ENCODE peak calls at places on chromosomes 7 and 10, in seven cellular contexts. One of them, this sample, is unnamed.

GRCh38 chr7:78018541-78019456 is 220.2 kb downstream of the PHTF2 start:
- DNase-seq in T-helper 17 cell: no peak
- DNase-seq in MCF 10A: no peak
- DNase-seq in stimulated activated CD4-positive, alpha-beta T cell treated with anti-CD3 and anti-CD28 coated beads, TNF-alpha, amount 100 ng/mL, for 4 hours: peak
- DNase-seq in cardiac muscle cell: no peak
- DNase-seq in gastrocnemius medialis: peak
- DNase-seq in stimulated activated CD8-positive, alpha-beta memory T cell treated with anti-CD3 and anti-CD28 coated beads, Interleukin-15, amount 100 ng/mL, for 1 hour: no peak
- DNase-seq in this sample: peak

GRCh38 chr7:142835487-142835886 is 19.4 kb upstream of the EPHB6 start:
- DNase-seq in T-helper 17 cell: no peak
- DNase-seq in MCF 10A: no peak
- DNase-seq in stimulated activated CD4-positive, alpha-beta T cell treated with anti-CD3 and anti-CD28 coated beads, TNF-alpha, amount 100 ng/mL, for 4 hours: no peak
- DNase-seq in cardiac muscle cell: no peak
- DNase-seq in gastrocnemius medialis: no peak
- DNase-seq in stimulated activated CD8-positive, alpha-beta memory T cell treated with anti-CD3 and anti-CD28 coated beads, Interleukin-15, amount 100 ng/mL, for 1 hour: no peak
- DNase-seq in this sample: no peak

GRCh38 chr7:15932318-15932717 is 245.8 kb upstream of the MEOX2 start:
- DNase-seq in T-helper 17 cell: no peak
- DNase-seq in MCF 10A: no peak
- DNase-seq in stimulated activated CD4-positive, alpha-beta T cell treated with anti-CD3 and anti-CD28 coated beads, TNF-alpha, amount 100 ng/mL, for 4 hours: no peak
- DNase-seq in cardiac muscle cell: no peak
- DNase-seq in gastrocnemius medialis: no peak
- DNase-seq in stimulated activated CD8-positive, alpha-beta memory T cell treated with anti-CD3 and anti-CD28 coated beads, Interleukin-15, amount 100 ng/mL, for 1 hour: no peak
- DNase-seq in this sample: no peak

GRCh38 chr10:3109633-3110032 is 42.3 kb downstream of the PFKP start:
- DNase-seq in T-helper 17 cell: no peak
- DNase-seq in MCF 10A: no peak
- DNase-seq in stimulated activated CD4-positive, alpha-beta T cell treated with anti-CD3 and anti-CD28 coated beads, TNF-alpha, amount 100 ng/mL, for 4 hours: no peak
- DNase-seq in cardiac muscle cell: no peak
- DNase-seq in gastrocnemius medialis: no peak
- DNase-seq in stimulated activated CD8-positive, alpha-beta memory T cell treated with anti-CD3 and anti-CD28 coated beads, Interleukin-15, amount 100 ng/mL, for 1 hour: no peak
- DNase-seq in this sample: no peak

GRCh38 chr10:97542169-97543024 is 30.2 kb upstream of the ANKRD2 start:
- DNase-seq in T-helper 17 cell: no peak
- DNase-seq in MCF 10A: peak
- DNase-seq in stimulated activated CD4-positive, alpha-beta T cell treated with anti-CD3 and anti-CD28 coated beads, TNF-alpha, amount 100 ng/mL, for 4 hours: peak
- DNase-seq in cardiac muscle cell: no peak
- DNase-seq in gastrocnemius medialis: peak
- DNase-seq in stimulated activated CD8-positive, alpha-beta memory T cell treated with anti-CD3 and anti-CD28 coated beads, Interleukin-15, amount 100 ng/mL, for 1 hour: no peak
- DNase-seq in this sample: peak

GRCh38 chr10:71255817-71256660 is 43.7 kb downstream of the UNC5B start:
- DNase-seq in T-helper 17 cell: no peak
- DNase-seq in MCF 10A: peak
- DNase-seq in stimulated activated CD4-positive, alpha-beta T cell treated with anti-CD3 and anti-CD28 coated beads, TNF-alpha, amount 100 ng/mL, for 4 hours: no peak
- DNase-seq in cardiac muscle cell: no peak
- DNase-seq in gastrocnemius medialis: no peak
- DNase-seq in stimulated activated CD8-positive, alpha-beta memory T cell treated with anti-CD3 and anti-CD28 coated beads, Interleukin-15, amount 100 ng/mL, for 1 hour: no peak
- DNase-seq in this sample: peak

GRCh38 chr7:35752727-35753126 is 48.1 kb upstream of the SEPTIN7 start:
- DNase-seq in T-helper 17 cell: no peak
- DNase-seq in MCF 10A: no peak
- DNase-seq in stimulated activated CD4-positive, alpha-beta T cell treated with anti-CD3 and anti-CD28 coated beads, TNF-alpha, amount 100 ng/mL, for 4 hours: no peak
- DNase-seq in cardiac muscle cell: no peak
- DNase-seq in gastrocnemius medialis: no peak
- DNase-seq in stimulated activated CD8-positive, alpha-beta memory T cell treated with anti-CD3 and anti-CD28 coated beads, Interleukin-15, amount 100 ng/mL, for 1 hour: no peak
- DNase-seq in this sample: no peak

GRCh38 chr10:128281343-128281742 is 155.1 kb upstream of the MKI67 start:
- DNase-seq in T-helper 17 cell: no peak
- DNase-seq in MCF 10A: no peak
- DNase-seq in stimulated activated CD4-positive, alpha-beta T cell treated with anti-CD3 and anti-CD28 coated beads, TNF-alpha, amount 100 ng/mL, for 4 hours: no peak
- DNase-seq in cardiac muscle cell: no peak
- DNase-seq in gastrocnemius medialis: no peak
- DNase-seq in stimulated activated CD8-positive, alpha-beta memory T cell treated with anti-CD3 and anti-CD28 coated beads, Interleukin-15, amount 100 ng/mL, for 1 hour: no peak
- DNase-seq in this sample: no peak

GRCh38 chr10:49524496-49524895 is 14.4 kb downstream of the ERCC6 start:
- DNase-seq in T-helper 17 cell: no peak
- DNase-seq in MCF 10A: no peak
- DNase-seq in stimulated activated CD4-positive, alpha-beta T cell treated with anti-CD3 and anti-CD28 coated beads, TNF-alpha, amount 100 ng/mL, for 4 hours: no peak
- DNase-seq in cardiac muscle cell: no peak
- DNase-seq in gastrocnemius medialis: no peak
- DNase-seq in stimulated activated CD8-positive, alpha-beta memory T cell treated with anti-CD3 and anti-CD28 coated beads, Interleukin-15, amount 100 ng/mL, for 1 hour: no peak
- DNase-seq in this sample: no peak

GRCh38 chr7:125032943-125033342 is 103.3 kb upstream of the POT1 start:
- DNase-seq in T-helper 17 cell: no peak
- DNase-seq in MCF 10A: no peak
- DNase-seq in stimulated activated CD4-positive, alpha-beta T cell treated with anti-CD3 and anti-CD28 coated beads, TNF-alpha, amount 100 ng/mL, for 4 hours: no peak
- DNase-seq in cardiac muscle cell: no peak
- DNase-seq in gastrocnemius medialis: no peak
- DNase-seq in stimulated activated CD8-positive, alpha-beta memory T cell treated with anti-CD3 and anti-CD28 coated beads, Interleukin-15, amount 100 ng/mL, for 1 hour: no peak
- DNase-seq in this sample: no peak

GRCh38 chr10:112213836-112214235 is 30.3 kb upstream of the GPAM start:
- DNase-seq in T-helper 17 cell: no peak
- DNase-seq in MCF 10A: no peak
- DNase-seq in stimulated activated CD4-positive, alpha-beta T cell treated with anti-CD3 and anti-CD28 coated beads, TNF-alpha, amount 100 ng/mL, for 4 hours: no peak
- DNase-seq in cardiac muscle cell: no peak
- DNase-seq in gastrocnemius medialis: no peak
- DNase-seq in stimulated activated CD8-positive, alpha-beta memory T cell treated with anti-CD3 and anti-CD28 coated beads, Interleukin-15, amount 100 ng/mL, for 1 hour: no peak
- DNase-seq in this sample: no peak

GRCh38 chr10:121722665-121723064 is 124.4 kb upstream of the FGFR2 start:
- DNase-seq in T-helper 17 cell: no peak
- DNase-seq in MCF 10A: peak
- DNase-seq in stimulated activated CD4-positive, alpha-beta T cell treated with anti-CD3 and anti-CD28 coated beads, TNF-alpha, amount 100 ng/mL, for 4 hours: no peak
- DNase-seq in cardiac muscle cell: no peak
- DNase-seq in gastrocnemius medialis: no peak
- DNase-seq in stimulated activated CD8-positive, alpha-beta memory T cell treated with anti-CD3 and anti-CD28 coated beads, Interleukin-15, amount 100 ng/mL, for 1 hour: no peak
- DNase-seq in this sample: no peak

GRCh38 chr10:63099734-63100133 is 33.4 kb upstream of the NRBF2 start:
- DNase-seq in T-helper 17 cell: no peak
- DNase-seq in MCF 10A: no peak
- DNase-seq in stimulated activated CD4-positive, alpha-beta T cell treated with anti-CD3 and anti-CD28 coated beads, TNF-alpha, amount 100 ng/mL, for 4 hours: no peak
- DNase-seq in cardiac muscle cell: no peak
- DNase-seq in gastrocnemius medialis: no peak
- DNase-seq in stimulated activated CD8-positive, alpha-beta memory T cell treated with anti-CD3 and anti-CD28 coated beads, Interleukin-15, amount 100 ng/mL, for 1 hour: no peak
- DNase-seq in this sample: no peak

GRCh38 chr7:20338285-20338684 is 7.6 kb downstream of the ITGB8 start:
- DNase-seq in T-helper 17 cell: no peak
- DNase-seq in MCF 10A: no peak
- DNase-seq in stimulated activated CD4-positive, alpha-beta T cell treated with anti-CD3 and anti-CD28 coated beads, TNF-alpha, amount 100 ng/mL, for 4 hours: no peak
- DNase-seq in cardiac muscle cell: no peak
- DNase-seq in gastrocnemius medialis: no peak
- DNase-seq in stimulated activated CD8-positive, alpha-beta memory T cell treated with anti-CD3 and anti-CD28 coated beads, Interleukin-15, amount 100 ng/mL, for 1 hour: no peak
- DNase-seq in this sample: no peak

GRCh38 chr10:5774987-5775386 is 38.2 kb downstream of the GDI2 start:
- DNase-seq in T-helper 17 cell: no peak
- DNase-seq in MCF 10A: no peak
- DNase-seq in stimulated activated CD4-positive, alpha-beta T cell treated with anti-CD3 and anti-CD28 coated beads, TNF-alpha, amount 100 ng/mL, for 4 hours: no peak
- DNase-seq in cardiac muscle cell: no peak
- DNase-seq in gastrocnemius medialis: no peak
- DNase-seq in stimulated activated CD8-positive, alpha-beta memory T cell treated with anti-CD3 and anti-CD28 coated beads, Interleukin-15, amount 100 ng/mL, for 1 hour: no peak
- DNase-seq in this sample: no peak

This sample was measured in uterus.